ENCODE peak calls at places on chromosome 15, in six cellular contexts. B is activated CD4-positive, alpha-beta T cell treated with anti-CD3 and anti-CD28 coated beads, Interleukin-2, amount 50 U/mL, for 1 hour; Z is NCI-H774; N is EL; P is NCI-H1092; D is mesothelial cell of epicardium. T is an unnamed sample.

GRCh38 chr15:22873204-22873701 is 34.8 kb downstream of the NIPA2 start:
- DNase-seq in B (no peak), Z (no peak), N (peak; percentile 91), P (no peak), D (no peak), T (no peak)

GRCh38 chr15:58628206-58629057 is 121.1 kb downstream of the ADAM10 start:
- DNase-seq in B (no peak), Z (no peak), N (peak; percentile 10), P (no peak), D (no peak), T (no peak)

GRCh38 chr15:74261685-74262084 is 25.6 kb downstream of the CCDC33 start:
- DNase-seq in B (no peak), Z (no peak), N (no peak), P (no peak), D (no peak), T (no peak)

GRCh38 chr15:73325191-73325980 is 43.4 kb downstream of the HCN4 start:
- DNase-seq in B (no peak), Z (no peak), N (no peak), P (no peak), D (no peak), T (peak; percentile 43)

GRCh38 chr15:69815793-69816192 is 281.9 kb downstream of the TLE3 start:
- DNase-seq in B (no peak), Z (no peak), N (no peak), P (no peak), D (no peak), T (no peak)

GRCh38 chr15:74304459-74304858 is 63.0 kb downstream of the CYP11A1 start:
- DNase-seq in B (no peak), Z (no peak), N (no peak), P (no peak), D (no peak), T (no peak)

GRCh38 chr15:85024509-85025336 is 43.1 kb downstream of the PDE8A start:
- DNase-seq in B (no peak), Z (no peak), N (peak; percentile 53), P (no peak), D (no peak), T (no peak)

GRCh38 chr15:25670025-25670554 is 193.0 kb downstream of the ATP10A start:
- DNase-seq in B (no peak), Z (no peak), N (peak; percentile 37), P (peak; percentile 47), D (peak; percentile 56), T (peak; percentile 12)

GRCh38 chr15:74389115-74390048 is 21.9 kb upstream of the CYP11A1 start:
- DNase-seq in B (no peak), Z (no peak), N (no peak), P (no peak), D (no peak), T (no peak)

GRCh38 chr15:100170280-100170654 is 171.5 kb downstream of the ADAMTS17 start:
- DNase-seq in B (no peak), Z (no peak), N (no peak), P (no peak), D (no peak), T (no peak)

GRCh38 chr15:62506217-62506805 is 341.2 kb upstream of the C2CD4B start:
- DNase-seq in B (no peak), Z (no peak), N (peak; percentile 84), P (no peak), D (no peak), T (no peak)

GRCh38 chr15:66231421-66232266 is 21.9 kb downstream of the MEGF11 start:
- DNase-seq in B (no peak), Z (no peak), N (peak; percentile 14), P (no peak), D (no peak), T (no peak)

GRCh38 chr15:34436956-34437442 is 609 bp downstream of the GOLGA8A start:
- DNase-seq in B (peak; percentile 50), Z (no peak), N (peak; percentile 42), P (no peak), D (peak; percentile 66), T (peak; percentile 44)

GRCh38 chr15:25787855-25788521 is 75.1 kb downstream of the ATP10A start:
- DNase-seq in B (no peak), Z (no peak), N (peak; percentile 58), P (no peak), D (no peak), T (no peak)

GRCh38 chr15:72737723-72738122 is 45.8 kb downstream of the ADPGK start:
- DNase-seq in B (no peak), Z (no peak), N (no peak), P (no peak), D (no peak), T (no peak)

GRCh38 chr15:89307791-89308190 is 26.8 kb downstream of the POLG start:
- DNase-seq in B (no peak), Z (no peak), N (peak; percentile 68), P (no peak), D (no peak), T (no peak)

GRCh38 chr15:83339396-83339795 is 54.9 kb upstream of the BNC1 start:
- DNase-seq in B (no peak), Z (no peak), N (no peak), P (no peak), D (no peak), T (no peak)

GRCh38 chr15:74630284-74631086 is 14.8 kb downstream of the CLK3 start:
- DNase-seq in B (no peak), Z (no peak), N (no peak), P (no peak), D (no peak), T (no peak)

GRCh38 chr15:61857169-61857829 is 202.9 kb downstream of the VPS13C start:
- DNase-seq in B (no peak), Z (no peak), N (no peak), P (no peak), D (no peak), T (no peak)

GRCh38 chr15:22780267-22780666 is 6.2 kb upstream of the NIPA1 start:
- DNase-seq in B (no peak), Z (no peak), N (no peak), P (no peak), D (no peak), T (no peak)

GRCh38 chr15:23069496-23070166 is 30.3 kb upstream of the TUBGCP5 start:
- DNase-seq in B (no peak), Z (no peak), N (no peak), P (no peak), D (no peak), T (peak; percentile 23)

GRCh38 chr15:87829651-87830050 is 426.9 kb downstream of the NTRK3 start:
- DNase-seq in B (no peak), Z (no peak), N (peak; percentile 10), P (no peak), D (no peak), T (no peak)

GRCh38 chr15:56856934-56857333 is 61.5 kb upstream of the TCF12 start:
- DNase-seq in B (no peak), Z (no peak), N (no peak), P (no peak), D (no peak), T (no peak)

GRCh38 chr15:101122806-101123205 is 129.0 kb downstream of the CHSY1 start:
- DNase-seq in B (no peak), Z (no peak), N (no peak), P (no peak), D (no peak), T (no peak)

GRCh38 chr15:33581032-33581431 is 270.3 kb downstream of the RYR3 start:
- DNase-seq in B (no peak), Z (no peak), N (peak; percentile 9), P (no peak), D (no peak), T (no peak)

GRCh38 chr15:71730277-71731144 is 79.8 kb upstream of the NR2E3 start:
- DNase-seq in B (peak; percentile 3), Z (peak; percentile 40), N (peak; percentile 72), P (peak; percentile 16), D (no peak), T (peak; percentile 66)

GRCh38 chr15:48925714-48926223 is 38.0 kb downstream of the SHC4 start:
- DNase-seq in B (no peak), Z (no peak), N (peak; percentile 94), P (no peak), D (no peak), T (no peak)